ENCODE peak calls at places on chromosomes 2 and 18, in five cellular contexts. X is psoas muscle; M is testis; J is naive thymus-derived CD4-positive, alpha-beta T cell; Q is mucosa of descending colon. S is an unnamed sample.

GRCh38 chr2:238270606-238271005 is 17.8 kb downstream of the PER2 start:
- DNase-seq in J (no peak), Q (peak; percentile 44), X (peak; percentile 10), M (no peak), S (no peak)

GRCh38 chr2:170714156-170715061 is 728 bp upstream of the SP5 start:
- DNase-seq in M (peak; percentile 61), Q (peak; percentile 64), J (peak; percentile 10), X (peak; percentile 25), S (peak; percentile 52)

GRCh38 chr2:218033590-218034496 is 31.0 kb upstream of the TNS1 start:
- DNase-seq in X (no peak), J (peak; percentile 3), Q (no peak), M (no peak), S (no peak)

GRCh38 chr2:240356700-240357640 is 78.5 kb upstream of the GPC1 start:
- DNase-seq in X (no peak), Q (no peak), M (no peak), J (no peak), S (no peak)

GRCh38 chr2:171957061-171957460 is 34.8 kb downstream of the HAT1 start:
- DNase-seq in M (no peak), J (no peak), Q (no peak), X (no peak), S (no peak)

GRCh38 chr2:143830476-143830875 is 689.4 kb downstream of the ZEB2 start:
- DNase-seq in J (no peak), X (no peak), Q (no peak), M (no peak), S (no peak)

GRCh38 chr2:218981390-218982311 is 3.3 kb downstream of the FEV start:
- DNase-seq in X (no peak), M (peak; percentile 36), J (no peak), Q (no peak), S (peak; percentile 80)

GRCh38 chr2:189393440-189394111 is 47.7 kb upstream of the WDR75 start:
- DNase-seq in X (no peak), M (no peak), J (no peak), Q (no peak), S (no peak)

GRCh38 chr18:80157708-80158343 is 48.8 kb downstream of the ADNP2 start:
- DNase-seq in X (peak; percentile 75), J (peak; percentile 39), M (peak; percentile 91), Q (no peak), S (peak; percentile 92)

GRCh38 chr2:68237404-68237803 is 14.9 kb downstream of the PPP3R1 start:
- DNase-seq in M (no peak), Q (no peak), X (no peak), J (no peak), S (no peak)

GRCh38 chr18:25737710-25738251 is 352.6 kb downstream of the SS18 start:
- DNase-seq in M (no peak), Q (no peak), J (no peak), X (no peak), S (no peak)

GRCh38 chr18:44744206-44745180 is 63.8 kb downstream of the SETBP1 start:
- DNase-seq in Q (peak; percentile 47), X (peak; percentile 53), J (no peak), M (peak; percentile 48), S (peak; percentile 88)

GRCh38 chr2:231348173-231348572 is 47.3 kb upstream of the B3GNT7 start:
- DNase-seq in X (no peak), M (no peak), J (no peak), Q (no peak), S (no peak)

GRCh38 chr2:159098374-159098773 is 129.9 kb downstream of the TANC1 start:
- DNase-seq in J (no peak), M (no peak), X (no peak), Q (no peak), S (no peak)

GRCh38 chr2:17539993-17540812 is at the start of gene VSNL1:
- DNase-seq in M (peak; percentile 76), X (peak; percentile 63), J (no peak), Q (peak; percentile 89), S (peak; percentile 87)

GRCh38 chr18:10908760-10909159 is 240.6 kb downstream of the PIEZO2 start:
- DNase-seq in M (no peak), J (no peak), Q (no peak), X (no peak), S (no peak)

GRCh38 chr2:195124391-195125079 is 532.5 kb upstream of the SLC39A10 start:
- DNase-seq in Q (peak; percentile 32), X (no peak), M (no peak), J (no peak), S (no peak)

GRCh38 chr2:46988733-46989481 is 73.3 kb upstream of the MCFD2 start:
- DNase-seq in J (no peak), Q (no peak), M (peak; percentile 84), X (no peak), S (no peak)

GRCh38 chr2:122491011-122491410 is 735.6 kb downstream of the TSN start:
- DNase-seq in M (no peak), X (no peak), Q (no peak), J (no peak), S (no peak)

GRCh38 chr2:196534533-196534932 is 105.0 kb upstream of the CCDC150 start:
- DNase-seq in M (no peak), X (no peak), J (no peak), Q (no peak), S (no peak)

GRCh38 chr2:172038604-172039003 is 38.9 kb downstream of the METAP1D start:
- DNase-seq in M (no peak), X (no peak), J (no peak), Q (no peak), S (no peak)

DNA sequence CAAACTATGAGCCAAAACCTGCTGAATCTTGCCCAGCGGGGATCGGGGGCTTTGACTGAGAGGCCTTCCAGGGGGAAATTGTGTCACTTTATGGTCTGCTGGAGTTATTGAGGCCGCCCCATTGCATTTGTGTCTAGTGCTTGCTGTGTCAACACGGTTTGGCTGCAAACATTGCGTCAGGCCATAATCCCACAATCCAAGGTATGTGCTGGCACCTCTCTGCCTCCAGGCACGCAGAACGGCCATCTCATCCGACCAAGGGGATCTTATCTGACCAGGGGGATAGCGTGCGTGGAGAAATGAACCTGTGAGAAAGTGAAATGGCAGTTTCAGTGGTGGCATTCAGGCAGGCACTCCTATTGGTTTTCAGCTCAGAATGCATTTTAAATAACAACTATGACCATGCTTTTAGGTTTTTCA is 18.1 kb upstream of the LYPD6B start:
- DNase-seq in X (no peak), Q (peak; percentile 60), J (no peak), M (no peak), S (no peak)
- H3K4me1 ChIP-seq in X (no peaks in the 10 kb centered on the region), Q (peaks cover 6% of the 10 kb centered on the region), J (no peaks in the 10 kb centered on the region), M (no peaks in the 10 kb centered on the region), S (no peaks in the 10 kb centered on the region)

GRCh38 chr18:68916734-68917133 is 118.9 kb downstream of the CCDC102B start:
- DNase-seq in X (no peak), J (no peak), Q (no peak), M (no peak), S (no peak)

GRCh38 chr18:68925268-68925667 is 127.4 kb downstream of the CCDC102B start:
- DNase-seq in X (no peak), J (no peak), M (no peak), Q (no peak), S (no peak)

GRCh38 chr18:68918216-68918615 is 120.3 kb downstream of the CCDC102B start:
- DNase-seq in Q (no peak), J (no peak), M (no peak), X (no peak), S (no peak)

GRCh38 chr18:68919900-68920299 is 122.0 kb downstream of the CCDC102B start:
- DNase-seq in M (no peak), J (no peak), X (no peak), Q (no peak), S (no peak)

GRCh38 chr18:68922392-68922791 is 124.5 kb downstream of the CCDC102B start:
- DNase-seq in Q (no peak), J (no peak), M (no peak), X (no peak), S (no peak)
- H3K4me1 ChIP-seq in Q (no peaks in the 10 kb centered on the region), J (no peaks in the 10 kb centered on the region), M (no peaks in the 10 kb centered on the region), X (no peaks in the 10 kb centered on the region), S (no peaks in the 10 kb centered on the region)

GRCh38 chr2:37561615-37562569 is 109.5 kb downstream of the CDC42EP3 start:
- DNase-seq in J (no peak), M (peak; percentile 62), X (no peak), Q (no peak), S (no peak)

GRCh38 chr2:37566517-37566961 is 104.9 kb downstream of the CDC42EP3 start:
- DNase-seq in X (peak; percentile 22), M (no peak), Q (no peak), J (no peak), S (no peak)

GRCh38 chr2:37563375-37564011 is 107.9 kb downstream of the CDC42EP3 start:
- DNase-seq in J (no peak), Q (no peak), M (no peak), X (no peak), S (no peak)

GRCh38 chr2:37560863-37561614 is 110.4 kb downstream of the CDC42EP3 start:
- DNase-seq in X (no peak), M (no peak), J (no peak), Q (no peak), S (no peak)

GRCh38 chr2:37564356-37564755 is 107.1 kb downstream of the CDC42EP3 start:
- DNase-seq in J (no peak), M (no peak), Q (no peak), X (no peak), S (no peak)
- H3K4me1 ChIP-seq in J (no peaks in the 10 kb centered on the region), M (peaks cover 13% of the 10 kb centered on the region), Q (no peaks in the 10 kb centered on the region), X (peaks cover 12% of the 10 kb centered on the region), S (no peaks in the 10 kb centered on the region)

GRCh38 chr2:111703759-111704158 is 180.2 kb downstream of the ANAPC1 start:
- DNase-seq in X (peak; percentile 52), J (no peak), M (no peak), Q (no peak), S (peak; percentile 4)

GRCh38 chr2:111702809-111703196 is 181.2 kb downstream of the ANAPC1 start:
- DNase-seq in Q (no peak), J (no peak), M (no peak), X (no peak), S (no peak)

GRCh38 chr2:111705711-111706323 is 178.2 kb downstream of the ANAPC1 start:
- DNase-seq in Q (no peak), M (no peak), J (no peak), X (peak; percentile 53), S (no peak)

GRCh38 chr2:111705206-111705605 is 178.8 kb downstream of the ANAPC1 start:
- DNase-seq in Q (no peak), M (no peak), X (no peak), J (no peak), S (no peak)

DNA sequence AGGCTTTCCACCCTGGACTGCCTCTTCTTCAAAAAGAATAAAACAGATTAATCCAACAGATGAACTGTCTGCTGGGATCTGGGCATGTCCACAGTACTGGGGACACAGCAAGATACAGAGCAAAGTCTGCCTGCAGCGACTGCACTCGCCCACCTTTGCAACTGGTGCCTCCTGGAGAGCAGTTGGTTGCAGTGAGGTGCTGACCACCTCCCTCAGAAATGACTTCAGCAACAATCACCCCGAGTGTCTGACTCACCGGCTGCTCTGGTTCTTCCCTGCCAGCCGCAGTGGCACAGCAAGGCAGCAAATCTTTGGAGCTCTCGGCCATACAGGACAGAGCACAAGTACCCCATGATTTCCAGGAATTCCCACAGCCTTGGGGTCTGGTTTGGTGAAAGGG is 179.7 kb downstream of the ANAPC1 start:
- DNase-seq in J (no peak), M (no peak), X (no peak), Q (no peak), S (no peak)
- H3K4me1 ChIP-seq in J (no peaks in the 10 kb centered on the region), M (peaks cover 4% of the 10 kb centered on the region), X (peaks cover 47% of the 10 kb centered on the region), Q (peaks cover 10% of the 10 kb centered on the region), S (no peaks in the 10 kb centered on the region)

S was measured in pancreas.